ENCODE peak calls at places on chromosomes 11 and 22, in six cellular contexts. V is mammary epithelial cell, O is cardiac fibroblast, U is bronchial epithelial cell, K is A549, J is Calu3. B is an unnamed sample.

GRCh38 chr22:25758316-25758715 is 16.3 kb downstream of the MYO18B start:
- DNase-seq in U (peak), J (no peak), V (no peak), O (no peak), K (no peak), B (no peak)

GRCh38 chr22:30020511-30020910 is 59.8 kb upstream of the HORMAD2 start:
- DNase-seq in O (no peak), U (no peak), K (no peak), J (no peak), V (no peak), B (no peak)

GRCh38 chr11:119148855-119149370 is at the start of gene ABCG4:
- DNase-seq in J (no peak), V (no peak), K (no peak), O (no peak), U (no peak), B (no peak)

GRCh38 chr11:70116386-70117077 is 38.4 kb downstream of the ANO1 start:
- DNase-seq in O (no peak), V (no peak), J (no peak), U (no peak), K (no peak), B (no peak)

GRCh38 chr11:91299980-91300379 is 924.6 kb upstream of the FAT3 start:
- DNase-seq in V (peak), O (peak), K (no peak), J (peak), U (peak), B (no peak)

GRCh38 chr22:46055851-46056168 is 78.8 kb upstream of the WNT7B start:
- DNase-seq in J (no peak), O (no peak), V (no peak), U (no peak), K (no peak), B (no peak)

GRCh38 chr22:23613193-23613973 is 18.7 kb downstream of the DRICH1 start:
- DNase-seq in J (no peak), V (no peak), U (no peak), O (no peak), K (no peak), B (no peak)

GRCh38 chr22:32707971-32708370 is 93.5 kb upstream of the TIMP3 start:
- DNase-seq in V (no peak), U (no peak), J (no peak), O (no peak), K (no peak), B (no peak)

GRCh38 chr11:67563354-67564114 is 20.1 kb upstream of the GSTP1 start:
- DNase-seq in K (no peak), U (peak), V (peak), J (peak), O (peak), B (no peak)

GRCh38 chr11:81345609-81346008 is 1388.1 kb downstream of the FAM181B start:
- DNase-seq in O (no peak), V (no peak), K (no peak), J (no peak), U (no peak), B (no peak)

GRCh38 chr11:43880640-43881159 is at the start of gene ALKBH3:
- DNase-seq in V (peak), U (peak), K (peak), J (peak), O (peak), B (peak)
- TF ChIP-seq CTCF in V (no peak), U (no peak), K (no peak), J (no peak), O (no peak), B (no peak)

GRCh38 chr11:117361432-117361831 is 33.8 kb downstream of the CEP164 start:
- DNase-seq in U (no peak), V (no peak), K (no peak), O (no peak), J (no peak), B (no peak)

GRCh38 chr11:117354550-117354949 is 26.9 kb downstream of the CEP164 start:
- DNase-seq in K (no peak), O (no peak), U (no peak), J (no peak), V (no peak), B (no peak)

GRCh38 chr11:117356126-117356761 is 28.6 kb downstream of the CEP164 start:
- DNase-seq in O (no peak), K (no peak), J (no peak), V (no peak), U (no peak), B (no peak)
- TF ChIP-seq CTCF in O (no peak), K (no peak), J (no peak), V (no peak), U (no peak), B (no peak)

DNA sequence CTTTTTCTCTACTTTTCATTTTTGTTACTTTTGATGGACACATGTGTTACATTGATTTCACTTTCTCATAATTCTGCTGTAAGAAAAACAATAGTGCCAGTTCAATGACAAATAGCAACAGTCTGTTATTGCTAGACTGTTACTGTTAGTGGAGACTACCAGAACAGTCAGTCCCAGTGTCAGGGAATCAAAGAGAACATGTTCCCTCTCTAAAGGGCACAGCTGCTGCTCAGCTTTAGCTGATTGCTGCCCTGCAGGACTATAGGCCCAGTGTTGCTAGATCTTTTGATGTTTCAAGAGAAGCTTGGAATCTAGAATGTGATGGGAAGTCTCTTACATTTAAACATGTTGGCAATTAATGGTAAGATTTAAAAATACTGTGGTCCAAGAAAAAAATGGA is 3.4 kb downstream of the BIRC3 start:
- DNase-seq in J (no peak), V (no peak), O (no peak), U (no peak), K (no peak), B (no peak)
- TF ChIP-seq CTCF in J (no peak), V (no peak), O (no peak), U (no peak), K (no peak), B (no peak)

DNA sequence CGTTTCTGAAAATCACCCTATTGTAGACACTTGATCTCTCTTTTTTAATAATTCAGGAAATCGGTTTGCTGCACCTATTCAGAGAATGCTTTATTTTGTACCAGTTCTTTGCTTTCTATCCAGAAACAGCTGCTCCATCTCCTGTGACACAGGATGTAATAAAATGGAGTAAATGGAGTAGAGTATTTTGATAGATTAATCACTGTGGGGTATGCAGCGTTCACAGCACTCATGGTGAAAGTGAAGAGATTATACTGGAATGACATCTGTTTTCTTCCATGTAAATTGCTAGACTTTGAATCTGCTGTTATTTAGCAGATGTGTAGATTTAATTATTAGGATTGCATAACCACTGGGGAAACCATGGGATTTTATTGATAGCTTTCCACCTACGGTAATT is 227.3 kb upstream of the ARHGAP42 start:
- DNase-seq in O (no peak), U (no peak), V (no peak), J (no peak), K (no peak), B (no peak)
- TF ChIP-seq CTCF in O (no peak), U (no peak), V (no peak), J (no peak), K (no peak), B (no peak)

DNA sequence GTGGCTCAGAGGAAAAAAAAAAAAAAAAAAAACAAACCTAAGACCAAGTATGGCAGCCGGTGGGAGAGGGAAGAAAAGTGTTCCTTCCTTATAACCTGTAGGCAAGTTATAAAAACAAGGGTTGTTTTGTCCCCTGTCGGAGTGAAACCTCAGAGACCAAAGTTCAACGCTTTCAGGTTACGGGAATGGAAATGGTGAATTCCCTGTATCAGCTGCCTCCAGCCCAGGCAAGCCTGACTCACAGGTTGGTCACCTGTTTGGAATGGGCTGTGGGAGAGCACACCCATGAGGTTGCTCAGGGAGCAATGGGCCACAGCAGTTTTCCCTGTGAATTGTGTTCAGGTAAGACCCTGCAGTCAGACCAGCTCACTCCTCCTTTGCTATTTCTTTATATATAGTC is 138.9 kb downstream of the ETS1 start:
- DNase-seq in O (peak), U (peak), V (peak), J (peak), K (peak), B (no peak)
- TF ChIP-seq CTCF in O (no peak), U (peak), V (peak), J (no peak), K (no peak), B (no peak)

DNA sequence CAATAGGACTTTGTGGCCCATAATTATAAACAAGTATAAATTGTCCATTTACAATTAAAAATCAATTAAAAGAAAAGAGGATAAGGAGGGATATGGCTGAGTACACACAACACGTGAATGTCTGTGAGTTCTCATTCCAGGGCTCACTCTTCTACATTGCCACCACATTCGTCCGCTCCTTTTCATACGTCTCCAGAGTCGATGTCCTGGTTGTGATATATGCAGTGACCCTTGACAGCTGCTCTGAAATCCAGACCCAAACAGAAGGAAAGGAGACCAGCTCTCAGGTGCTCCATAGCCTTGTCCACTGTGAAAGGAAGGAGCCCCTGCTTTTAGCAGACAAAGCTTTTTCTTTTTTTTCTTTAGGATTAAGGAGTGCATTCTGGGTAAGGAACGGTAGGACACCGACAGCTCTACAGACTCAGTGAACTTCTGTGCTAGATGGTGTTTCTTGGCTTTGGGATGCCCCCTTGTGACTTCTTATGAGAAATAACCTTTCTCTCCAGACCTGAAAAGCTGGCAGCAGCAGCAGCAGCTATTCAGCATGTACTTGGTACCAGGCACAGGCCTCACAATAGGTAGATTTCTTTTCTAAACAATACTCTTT is 19.7 kb upstream of the DNAJB13 start:
- DNase-seq in K (peak), U (peak), J (peak), O (peak), V (peak), B (no peak)
- TF ChIP-seq CTCF in K (peak), U (peak), J (peak), O (peak), V (peak), B (peak)

GRCh38 chr11:117822031-117822521 is 2.5 kb downstream of the FXYD2 start:
- DNase-seq in U (no peak), O (no peak), J (peak), K (no peak), V (no peak), B (peak)
- TF ChIP-seq CTCF in U (peak), O (peak), J (peak), K (peak), V (peak), B (peak)